ENCODE peak calls at places on chromosomes 7 and 10, in six cellular contexts. A is body of pancreas, Q is ovary, E is astrocyte, D is lung, C is PC-9. O is an unnamed sample.
A peak's percentile ranks its signal among the peaks of the same experiment; 100 is the strongest.

GRCh38 chr10:53664620-53665019 is 892.0 kb upstream of the MBL2 start:
- DNase-seq in A (no peak), Q (no peak), E (no peak), D (peak; percentile 34), C (peak; percentile 37), O (peak; percentile 1)

GRCh38 chr10:131972474-131973071 is 9.2 kb downstream of the BNIP3 start:
- DNase-seq in A (peak; percentile 61), Q (peak; percentile 65), E (no peak), D (no peak), C (no peak), O (peak; percentile 69)

GRCh38 chr7:155377837-155378579 is 79.9 kb upstream of the EN2 start:
- DNase-seq in A (no peak), Q (no peak), E (peak; percentile 12), D (no peak), C (no peak), O (peak; percentile 21)

GRCh38 chr7:84904561-84904960 is 282.3 kb downstream of the SEMA3D start:
- DNase-seq in A (no peak), Q (no peak), E (no peak), D (no peak), C (no peak), O (peak; percentile 14)

GRCh38 chr10:61400524-61400923 is 52.7 kb downstream of the TMEM26 start:
- DNase-seq in A (no peak), Q (no peak), E (no peak), D (no peak), C (no peak), O (no peak)

GRCh38 chr7:32244806-32245345 is 174.7 kb upstream of the PDE1C start:
- DNase-seq in A (no peak), Q (no peak), E (no peak), D (no peak), C (no peak), O (no peak)

GRCh38 chr7:17144313-17144712 is 154.1 kb upstream of the AHR start:
- DNase-seq in A (no peak), Q (no peak), E (peak; percentile 37), D (no peak), C (no peak), O (peak; percentile 65)

GRCh38 chr7:6655636-6656385 is 18.7 kb downstream of the ZNF316 start:
- DNase-seq in A (no peak), Q (no peak), E (no peak), D (no peak), C (no peak), O (no peak)

GRCh38 chr10:100014129-100014762 is 4.5 kb upstream of the DNMBP start:
- DNase-seq in A (no peak), Q (no peak), E (no peak), D (no peak), C (no peak), O (no peak)

GRCh38 chr10:84966708-84967441 is 638.5 kb downstream of the CCSER2 start:
- DNase-seq in A (no peak), Q (no peak), E (no peak), D (no peak), C (no peak), O (no peak)
- TF ChIP-seq CTCF in A (no peak), Q (no peak), E (no peak), D (no peak), C (no peak), O (peak; percentile 9)

DNA sequence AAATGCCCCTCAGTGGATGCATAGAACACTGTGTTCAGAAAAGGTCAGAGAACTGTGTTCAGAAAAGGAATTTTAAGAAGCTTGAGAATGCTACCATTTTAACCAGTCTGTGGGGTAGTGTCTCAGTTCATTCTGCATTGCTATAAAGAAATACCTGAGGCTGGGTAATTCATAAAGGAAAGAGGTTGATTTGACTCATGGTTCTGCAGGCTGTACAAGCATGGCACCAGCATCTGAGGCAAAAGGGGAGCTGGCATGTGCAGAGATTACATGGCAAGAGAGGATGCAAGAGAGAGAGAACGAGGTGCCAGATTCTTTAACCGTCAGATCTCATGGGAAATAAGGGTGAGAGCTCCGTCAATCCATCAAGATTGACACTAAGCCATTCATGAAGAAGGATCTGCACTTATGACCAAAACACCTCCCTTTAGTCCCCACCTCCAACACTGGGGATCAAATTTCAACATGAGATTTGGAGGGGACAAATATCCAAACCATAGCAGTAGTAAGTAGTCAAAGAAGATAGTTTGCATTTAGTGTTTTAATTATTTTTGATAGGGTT is 119.8 kb downstream of the FAM107B start:
- DNase-seq in A (no peak), Q (no peak), E (no peak), D (no peak), C (no peak), O (peak; percentile 19)
- H3K4me3 ChIP-seq in A (no peak overlapping the region), Q (no peak overlapping the region), E (no peak overlapping the region), D (no peak overlapping the region), C (no peak overlapping the region), O (no peak overlapping the region)

DNA sequence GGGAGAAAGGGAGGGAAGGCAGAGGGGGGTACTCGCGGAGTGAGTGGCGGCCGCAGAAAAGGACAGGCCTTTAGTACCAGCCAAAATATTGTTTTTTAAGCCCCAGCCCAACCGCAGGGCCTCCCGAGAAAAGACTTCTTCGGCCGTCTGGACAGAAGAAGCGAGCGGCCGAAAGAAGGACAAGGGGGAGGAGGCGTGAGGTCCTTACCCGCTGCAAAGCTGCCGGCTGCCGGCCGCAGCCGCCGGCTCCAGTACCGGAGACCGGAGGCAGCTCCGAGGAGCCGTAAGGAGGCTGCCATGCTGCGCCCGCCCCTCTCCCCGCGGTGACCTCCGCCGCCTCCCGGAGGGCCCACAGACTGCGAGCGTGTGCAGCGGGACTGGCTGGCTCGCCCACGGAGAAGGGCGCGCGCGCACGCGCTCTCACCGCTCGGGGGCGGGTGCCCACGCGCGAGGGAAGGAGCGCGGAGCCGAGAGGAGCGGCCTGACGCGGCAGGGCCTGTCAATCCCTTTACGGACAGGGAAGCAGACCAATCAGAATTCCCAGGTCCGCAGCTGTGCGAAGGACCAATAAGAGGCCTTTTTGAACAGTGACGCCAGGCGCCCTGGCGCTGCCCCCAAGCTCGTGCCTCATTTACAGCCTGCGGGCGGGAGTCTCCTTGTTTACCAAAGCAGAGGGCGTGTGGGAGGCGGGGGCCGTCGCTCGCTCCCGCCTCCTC is at the start of gene HIBADH:
- DNase-seq in A (peak; percentile 98), Q (peak; percentile 98), E (peak; percentile 99), D (peak; percentile 99), C (peak; percentile 99), O (peak; percentile 100)
- TF ChIP-seq CTCF in A (no peak), Q (peak; percentile 58), E (no peak), D (peak; percentile 4), C (no peak), O (no peak)

DNA sequence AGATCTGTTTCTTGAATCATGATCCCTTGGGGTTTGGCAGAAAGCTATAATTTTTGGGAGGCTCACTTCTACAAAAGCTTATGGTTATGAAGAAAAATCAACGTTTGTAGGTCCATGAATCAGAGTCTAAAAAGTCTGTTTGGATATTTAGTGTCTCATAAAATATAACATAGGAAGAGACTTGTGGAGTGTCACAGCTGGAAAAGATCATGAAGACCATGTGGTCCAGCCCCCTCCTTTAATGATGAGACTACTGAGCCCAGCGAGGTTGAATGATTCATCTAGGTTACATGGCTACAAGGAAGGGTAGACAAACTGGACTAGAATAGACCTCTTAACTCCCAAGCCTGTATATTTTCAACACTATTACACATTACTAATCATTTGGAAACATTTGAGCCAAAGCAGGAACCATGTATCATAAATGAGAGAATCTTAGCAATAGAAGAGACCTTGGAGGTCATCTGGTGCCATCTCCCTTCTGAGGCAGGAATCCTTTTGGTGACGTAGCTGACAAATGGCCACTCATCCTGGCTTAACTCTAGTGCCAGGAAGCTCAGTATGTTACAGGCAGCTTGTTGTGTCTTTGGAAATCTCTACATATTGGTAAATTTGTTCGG is 152.5 kb downstream of the CREB5 start:
- DNase-seq in A (no peak), Q (no peak), E (no peak), D (no peak), C (no peak), O (no peak)
- H3K4me3 ChIP-seq in A (no peak overlapping the region), Q (no peak overlapping the region), E (no peak overlapping the region), D (no peak overlapping the region), C (no peak overlapping the region), O (no peak overlapping the region)

GRCh38 chr10:79491171-79491835 is 21.0 kb upstream of the EIF5AL1 start:
- DNase-seq in A (no peak), Q (no peak), E (no peak), D (no peak), C (no peak), O (no peak)
- TF ChIP-seq CTCF in A (no peak), Q (no peak), E (no peak), D (no peak), C (peak; percentile 36), O (peak; percentile 16)

GRCh38 chr7:143281529-143281928 is 3.2 kb upstream of the TMEM139 start:
- DNase-seq in A (no peak), Q (no peak), E (no peak), D (no peak), C (no peak), O (no peak)

GRCh38 chr7:143285454-143285756 is 647 bp downstream of the TMEM139 start:
- DNase-seq in A (no peak), Q (no peak), E (no peak), D (peak; percentile 67), C (peak; percentile 96), O (no peak)

GRCh38 chr7:143282124-143282523 is 2.6 kb upstream of the TMEM139 start:
- DNase-seq in A (no peak), Q (no peak), E (no peak), D (no peak), C (no peak), O (no peak)

GRCh38 chr7:143284591-143285453 is at the start of gene TMEM139:
- DNase-seq in A (peak; percentile 80), Q (no peak), E (no peak), D (peak; percentile 63), C (peak; percentile 82), O (no peak)

GRCh38 chr7:143283344-143283743 is 1.4 kb upstream of the TMEM139 start:
- DNase-seq in A (no peak), Q (no peak), E (no peak), D (no peak), C (no peak), O (no peak)
- H3K4me3 ChIP-seq in A (no peak overlapping the region), Q (no peak overlapping the region), E (no peak overlapping the region), D (no peak overlapping the region), C (no peak overlapping the region), O (no peak overlapping the region)

DNA sequence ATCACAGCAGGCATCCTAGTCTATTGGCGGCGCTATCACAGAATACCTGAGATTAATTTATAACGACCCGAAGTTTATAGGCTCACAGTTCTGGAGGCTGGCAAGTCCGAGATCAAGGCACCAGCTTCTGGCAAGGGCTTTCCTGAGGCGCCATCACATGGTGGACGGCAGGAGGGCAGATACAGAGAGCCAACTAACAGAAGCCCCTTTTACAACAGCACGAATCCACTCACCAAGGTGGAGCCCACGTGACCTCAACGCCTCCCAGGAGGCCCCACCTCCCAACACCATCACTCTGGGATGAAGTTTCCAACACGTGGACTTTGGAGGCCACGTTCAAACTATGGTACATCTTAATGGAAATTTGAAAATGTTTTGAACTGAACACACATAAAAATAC is 255.3 kb downstream of the ELFN1 start:
- DNase-seq in A (no peak), Q (no peak), E (no peak), D (no peak), C (no peak), O (no peak)
- TF ChIP-seq CTCF in A (no peak), Q (no peak), E (no peak), D (no peak), C (peak; percentile 13), O (peak; percentile 27)

O was measured in choroid plexus epithelial cell.